ENCODE peak calls at places on chromosomes 6 and 20, in ten cellular contexts. One of them, this sample, is unnamed.

GRCh38 chr20:25584905-25585704 is at the start of gene NINL:
- DNase-seq in PC-9: peak
- DNase-seq in GM23248: peak
- DNase-seq in A549: peak
- DNase-seq in mesenchymal stem cell: peak
- DNase-seq in K562: peak
- DNase-seq in astrocyte: peak
- DNase-seq in OCI-LY7: no peak
- DNase-seq in neural progenitor cell: peak
- DNase-seq in mammary epithelial cell: peak
- DNase-seq in this sample: no peak

GRCh38 chr20:25204550-25205276 is 9.2 kb downstream of the ENTPD6 start:
- DNase-seq in mesenchymal stem cell: no peak
- DNase-seq in A549: no peak
- DNase-seq in mammary epithelial cell: peak
- DNase-seq in neural progenitor cell: no peak
- DNase-seq in OCI-LY7: no peak
- DNase-seq in astrocyte: no peak
- DNase-seq in K562: no peak
- DNase-seq in GM23248: no peak
- DNase-seq in PC-9: no peak
- DNase-seq in this sample: no peak

GRCh38 chr6:26309731-26310142 is 55.3 kb upstream of the BTN3A2 start:
- DNase-seq in mesenchymal stem cell: peak
- DNase-seq in K562: peak
- DNase-seq in mammary epithelial cell: peak
- DNase-seq in GM23248: peak
- DNase-seq in A549: peak
- DNase-seq in PC-9: no peak
- DNase-seq in OCI-LY7: no peak
- DNase-seq in neural progenitor cell: no peak
- DNase-seq in astrocyte: peak
- DNase-seq in this sample: no peak

GRCh38 chr6:34657307-34657978 is 39.1 kb downstream of the ILRUN start:
- DNase-seq in K562: peak
- DNase-seq in mesenchymal stem cell: peak
- DNase-seq in GM23248: peak
- DNase-seq in astrocyte: peak
- DNase-seq in A549: peak
- DNase-seq in neural progenitor cell: no peak
- DNase-seq in OCI-LY7: peak
- DNase-seq in PC-9: peak
- DNase-seq in mammary epithelial cell: peak
- DNase-seq in this sample: peak

GRCh38 chr20:10059006-10059405 is 24.2 kb downstream of the ANKEF1 start:
- DNase-seq in A549: no peak
- DNase-seq in OCI-LY7: no peak
- DNase-seq in astrocyte: no peak
- DNase-seq in K562: no peak
- DNase-seq in GM23248: no peak
- DNase-seq in mesenchymal stem cell: no peak
- DNase-seq in PC-9: no peak
- DNase-seq in neural progenitor cell: no peak
- DNase-seq in mammary epithelial cell: peak
- DNase-seq in this sample: no peak

GRCh38 chr20:20712004-20712473 is 405 bp downstream of the RALGAPA2 start:
- DNase-seq in GM23248: peak
- DNase-seq in neural progenitor cell: peak
- DNase-seq in K562: no peak
- DNase-seq in A549: no peak
- DNase-seq in PC-9: peak
- DNase-seq in OCI-LY7: no peak
- DNase-seq in mammary epithelial cell: no peak
- DNase-seq in astrocyte: no peak
- DNase-seq in mesenchymal stem cell: no peak
- DNase-seq in this sample: no peak

GRCh38 chr20:19785173-19785799 is 27.2 kb downstream of the RIN2 start:
- DNase-seq in PC-9: no peak
- DNase-seq in GM23248: peak
- DNase-seq in OCI-LY7: no peak
- DNase-seq in mammary epithelial cell: peak
- DNase-seq in astrocyte: peak
- DNase-seq in A549: peak
- DNase-seq in mesenchymal stem cell: peak
- DNase-seq in K562: no peak
- DNase-seq in neural progenitor cell: no peak
- DNase-seq in this sample: no peak

GRCh38 chr6:161198176-161198575 is 75.7 kb downstream of the AGPAT4 start:
- DNase-seq in neural progenitor cell: no peak
- DNase-seq in PC-9: no peak
- DNase-seq in mesenchymal stem cell: no peak
- DNase-seq in K562: no peak
- DNase-seq in GM23248: peak
- DNase-seq in mammary epithelial cell: peak
- DNase-seq in OCI-LY7: no peak
- DNase-seq in A549: no peak
- DNase-seq in astrocyte: peak
- DNase-seq in this sample: no peak

GRCh38 chr20:22921595-22922421 is 113.3 kb upstream of the SSTR4 start:
- DNase-seq in A549: peak
- DNase-seq in mammary epithelial cell: peak
- DNase-seq in neural progenitor cell: no peak
- DNase-seq in astrocyte: peak
- DNase-seq in OCI-LY7: no peak
- DNase-seq in GM23248: peak
- DNase-seq in K562: peak
- DNase-seq in mesenchymal stem cell: peak
- DNase-seq in PC-9: peak
- DNase-seq in this sample: no peak

GRCh38 chr6:134299236-134299635 is 18.7 kb downstream of the SGK1 start:
- DNase-seq in K562: no peak
- DNase-seq in neural progenitor cell: no peak
- DNase-seq in GM23248: peak
- DNase-seq in PC-9: no peak
- DNase-seq in OCI-LY7: no peak
- DNase-seq in A549: peak
- DNase-seq in mammary epithelial cell: no peak
- DNase-seq in mesenchymal stem cell: peak
- DNase-seq in astrocyte: peak
- DNase-seq in this sample: no peak

GRCh38 chr6:150231456-150231855 is 88.6 kb downstream of the PPP1R14C start:
- DNase-seq in GM23248: peak
- DNase-seq in mammary epithelial cell: peak
- DNase-seq in neural progenitor cell: no peak
- DNase-seq in OCI-LY7: no peak
- DNase-seq in K562: no peak
- DNase-seq in astrocyte: peak
- DNase-seq in mesenchymal stem cell: no peak
- DNase-seq in A549: no peak
- DNase-seq in PC-9: no peak
- DNase-seq in this sample: no peak

GRCh38 chr20:33337531-33338165 is 54.6 kb downstream of the BPIFB1 start:
- DNase-seq in neural progenitor cell: no peak
- DNase-seq in K562: no peak
- DNase-seq in mammary epithelial cell: no peak
- DNase-seq in GM23248: no peak
- DNase-seq in astrocyte: no peak
- DNase-seq in PC-9: no peak
- DNase-seq in OCI-LY7: no peak
- DNase-seq in A549: no peak
- DNase-seq in mesenchymal stem cell: no peak
- DNase-seq in this sample: no peak

DNA sequence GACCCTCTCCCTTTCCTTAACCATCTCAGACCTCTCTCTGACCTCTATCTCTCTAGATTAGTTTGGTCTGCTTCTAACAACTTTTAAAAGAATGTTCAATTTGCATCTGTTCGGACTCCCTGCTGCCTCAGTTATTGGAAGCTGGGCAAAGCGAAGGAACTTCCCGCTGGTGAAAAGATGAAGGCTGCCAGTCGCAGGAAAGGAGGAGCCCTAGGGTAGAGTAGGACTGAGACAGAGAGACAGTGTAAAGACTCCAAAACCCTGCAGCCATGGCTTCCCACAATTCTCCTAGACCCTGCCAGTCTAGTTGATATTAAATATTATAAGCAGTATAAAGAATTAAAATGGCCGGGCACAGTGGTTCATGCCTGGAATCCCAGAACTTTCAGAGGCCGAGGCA is 581.8 kb downstream of the EPM2A start:
- DNase-seq in A549: no peak
- DNase-seq in mesenchymal stem cell: no peak
- DNase-seq in mammary epithelial cell: no peak
- DNase-seq in GM23248: no peak
- DNase-seq in PC-9: no peak
- DNase-seq in neural progenitor cell: no peak
- DNase-seq in astrocyte: no peak
- DNase-seq in OCI-LY7: no peak
- DNase-seq in K562: no peak
- DNase-seq in this sample: no peak
- H3K4me2 ChIP-seq in A549: no peak
- H3K4me2 ChIP-seq in mesenchymal stem cell: no peak
- H3K4me2 ChIP-seq in mammary epithelial cell: no peak
- H3K4me2 ChIP-seq in GM23248: no peak
- H3K4me2 ChIP-seq in PC-9: no peak
- H3K4me2 ChIP-seq in neural progenitor cell: no peak
- H3K4me2 ChIP-seq in astrocyte: no peak
- H3K4me2 ChIP-seq in OCI-LY7: no peak
- H3K4me2 ChIP-seq in K562: no peak
- H3K4me2 ChIP-seq in this sample: no peak

DNA sequence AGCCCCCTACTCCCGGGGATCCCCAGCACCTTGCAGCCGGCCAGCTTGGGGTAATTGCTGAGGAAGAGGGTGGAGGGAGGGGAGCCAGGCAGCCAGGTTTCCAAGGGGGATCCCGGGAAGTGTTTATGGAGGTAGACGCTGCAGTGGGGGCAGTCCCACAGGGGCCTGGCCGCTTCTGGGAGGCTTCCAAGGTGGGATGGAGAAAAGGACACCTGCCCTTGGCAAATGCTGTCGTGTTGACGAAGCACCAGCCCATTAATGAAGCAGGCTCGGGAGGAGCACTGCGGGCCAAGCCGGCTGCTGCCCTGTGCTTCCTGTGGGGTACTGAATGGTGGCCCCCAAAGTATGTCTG is 82.4 kb downstream of the TMEM242 start:
- DNase-seq in astrocyte: no peak
- DNase-seq in PC-9: no peak
- DNase-seq in GM23248: no peak
- DNase-seq in K562: no peak
- DNase-seq in OCI-LY7: no peak
- DNase-seq in mesenchymal stem cell: no peak
- DNase-seq in neural progenitor cell: no peak
- DNase-seq in A549: no peak
- DNase-seq in mammary epithelial cell: no peak
- DNase-seq in this sample: no peak
- H3K4me2 ChIP-seq in astrocyte: peak
- H3K4me2 ChIP-seq in PC-9: no peak
- H3K4me2 ChIP-seq in GM23248: no peak
- H3K4me2 ChIP-seq in K562: peak
- H3K4me2 ChIP-seq in OCI-LY7: no peak
- H3K4me2 ChIP-seq in mesenchymal stem cell: no peak
- H3K4me2 ChIP-seq in neural progenitor cell: no peak
- H3K4me2 ChIP-seq in A549: no peak
- H3K4me2 ChIP-seq in mammary epithelial cell: no peak
- H3K4me2 ChIP-seq in this sample: peak

GRCh38 chr20:53871541-53871940 is 198.9 kb downstream of the BCAS1 start:
- DNase-seq in astrocyte: no peak
- DNase-seq in mammary epithelial cell: no peak
- DNase-seq in GM23248: no peak
- DNase-seq in K562: no peak
- DNase-seq in neural progenitor cell: no peak
- DNase-seq in PC-9: no peak
- DNase-seq in mesenchymal stem cell: no peak
- DNase-seq in A549: no peak
- DNase-seq in OCI-LY7: no peak
- DNase-seq in this sample: no peak
- H3K4me2 ChIP-seq in astrocyte: no peak
- H3K4me2 ChIP-seq in mammary epithelial cell: no peak
- H3K4me2 ChIP-seq in GM23248: no peak
- H3K4me2 ChIP-seq in K562: no peak
- H3K4me2 ChIP-seq in neural progenitor cell: peak
- H3K4me2 ChIP-seq in PC-9: no peak
- H3K4me2 ChIP-seq in mesenchymal stem cell: no peak
- H3K4me2 ChIP-seq in A549: peak
- H3K4me2 ChIP-seq in OCI-LY7: peak
- H3K4me2 ChIP-seq in this sample: peak

GRCh38 chr6:56366112-56366852 is 118.9 kb upstream of the COL21A1 start:
- DNase-seq in GM23248: no peak
- DNase-seq in K562: no peak
- DNase-seq in astrocyte: no peak
- DNase-seq in PC-9: no peak
- DNase-seq in OCI-LY7: no peak
- DNase-seq in neural progenitor cell: peak
- DNase-seq in mesenchymal stem cell: no peak
- DNase-seq in mammary epithelial cell: no peak
- DNase-seq in A549: no peak
- DNase-seq in this sample: no peak

GRCh38 chr6:56368484-56368883 is 121.1 kb upstream of the COL21A1 start:
- DNase-seq in PC-9: no peak
- DNase-seq in OCI-LY7: no peak
- DNase-seq in mammary epithelial cell: no peak
- DNase-seq in astrocyte: peak
- DNase-seq in K562: no peak
- DNase-seq in A549: no peak
- DNase-seq in neural progenitor cell: no peak
- DNase-seq in GM23248: no peak
- DNase-seq in mesenchymal stem cell: no peak
- DNase-seq in this sample: no peak

GRCh38 chr6:56370591-56371198 is 123.3 kb upstream of the COL21A1 start:
- DNase-seq in OCI-LY7: peak
- DNase-seq in K562: no peak
- DNase-seq in mesenchymal stem cell: peak
- DNase-seq in PC-9: no peak
- DNase-seq in astrocyte: peak
- DNase-seq in mammary epithelial cell: peak
- DNase-seq in A549: peak
- DNase-seq in GM23248: peak
- DNase-seq in neural progenitor cell: no peak
- DNase-seq in this sample: peak

GRCh38 chr6:56372621-56373020 is 125.2 kb upstream of the COL21A1 start:
- DNase-seq in neural progenitor cell: no peak
- DNase-seq in mammary epithelial cell: peak
- DNase-seq in K562: no peak
- DNase-seq in A549: no peak
- DNase-seq in PC-9: no peak
- DNase-seq in astrocyte: no peak
- DNase-seq in OCI-LY7: no peak
- DNase-seq in GM23248: no peak
- DNase-seq in mesenchymal stem cell: peak
- DNase-seq in this sample: no peak

DNA sequence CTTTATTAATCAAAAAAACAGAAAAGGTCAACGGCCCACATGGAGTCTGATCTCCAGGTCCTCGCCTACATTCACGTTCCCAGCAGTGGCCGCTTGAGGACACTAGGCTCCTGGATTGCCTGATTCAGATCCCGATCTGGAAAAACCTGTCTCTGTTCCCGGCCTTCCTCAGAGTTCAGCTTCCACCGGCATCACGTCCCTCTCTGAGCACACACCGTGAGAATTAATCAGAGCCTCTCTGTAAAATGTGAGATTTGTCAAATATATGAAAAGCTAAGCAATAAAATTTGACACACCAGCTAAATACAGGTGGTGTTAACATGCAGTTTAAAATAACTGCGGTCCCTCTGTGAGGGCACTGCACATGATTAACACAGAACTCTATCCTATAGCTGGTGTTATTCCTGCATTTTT is 122.8 kb upstream of the COL21A1 start:
- DNase-seq in A549: peak
- DNase-seq in mesenchymal stem cell: peak
- DNase-seq in neural progenitor cell: peak
- DNase-seq in K562: peak
- DNase-seq in astrocyte: peak
- DNase-seq in GM23248: peak
- DNase-seq in PC-9: peak
- DNase-seq in mammary epithelial cell: peak
- DNase-seq in OCI-LY7: no peak
- DNase-seq in this sample: no peak
- H3K4me2 ChIP-seq in A549: peak
- H3K4me2 ChIP-seq in mesenchymal stem cell: no peak
- H3K4me2 ChIP-seq in neural progenitor cell: no peak
- H3K4me2 ChIP-seq in K562: no peak
- H3K4me2 ChIP-seq in astrocyte: peak
- H3K4me2 ChIP-seq in GM23248: peak
- H3K4me2 ChIP-seq in PC-9: peak
- H3K4me2 ChIP-seq in mammary epithelial cell: peak
- H3K4me2 ChIP-seq in OCI-LY7: no peak
- H3K4me2 ChIP-seq in this sample: no peak